ENCODE peak calls at places on chromosomes 4 and X, in six cellular contexts. One of them, this sample, is unnamed.

GRCh38 chr4:185710487-185710995 is 101.5 kb downstream of the SORBS2 start:
- DNase-seq in left ventricle myocardium inferior: no peak
- DNase-seq in GM23248: no peak
- DNase-seq in CD8-positive, alpha-beta T cell: no peak
- DNase-seq in HCT116: no peak
- DNase-seq in tibial artery: no peak
- DNase-seq in this sample: no peak

GRCh38 chrX:86047174-86047991 is at the start of gene CHM:
- DNase-seq in left ventricle myocardium inferior: peak; percentile 19
- DNase-seq in tibial artery: peak; percentile 66
- DNase-seq in CD8-positive, alpha-beta T cell: peak; percentile 18
- DNase-seq in GM23248: peak; percentile 87
- DNase-seq in HCT116: peak; percentile 57
- DNase-seq in this sample: no peak

GRCh38 chr4:104447346-104447745 is 47.3 kb downstream of the CXXC4 start:
- DNase-seq in CD8-positive, alpha-beta T cell: no peak
- DNase-seq in left ventricle myocardium inferior: no peak
- DNase-seq in HCT116: no peak
- DNase-seq in tibial artery: no peak
- DNase-seq in GM23248: no peak
- DNase-seq in this sample: no peak

GRCh38 chr4:140019619-140020367 is 134.2 kb downstream of the MAML3 start:
- DNase-seq in left ventricle myocardium inferior: no peak
- DNase-seq in tibial artery: no peak
- DNase-seq in HCT116: no peak
- DNase-seq in CD8-positive, alpha-beta T cell: no peak
- DNase-seq in GM23248: no peak
- DNase-seq in this sample: no peak

GRCh38 chrX:133813991-133814390 is 171.4 kb downstream of the GPC3 start:
- DNase-seq in HCT116: no peak
- DNase-seq in GM23248: no peak
- DNase-seq in left ventricle myocardium inferior: no peak
- DNase-seq in tibial artery: no peak
- DNase-seq in CD8-positive, alpha-beta T cell: no peak
- DNase-seq in this sample: no peak

GRCh38 chrX:130114141-130114561 is 3.9 kb upstream of the ELF4 start:
- DNase-seq in HCT116: no peak
- DNase-seq in tibial artery: no peak
- DNase-seq in GM23248: peak; percentile 35
- DNase-seq in CD8-positive, alpha-beta T cell: no peak
- DNase-seq in left ventricle myocardium inferior: no peak
- DNase-seq in this sample: peak; percentile 47

GRCh38 chr4:133316874-133317273 is 167.8 kb downstream of the PCDH10 start:
- DNase-seq in left ventricle myocardium inferior: no peak
- DNase-seq in CD8-positive, alpha-beta T cell: no peak
- DNase-seq in HCT116: no peak
- DNase-seq in GM23248: peak; percentile 2
- DNase-seq in tibial artery: no peak
- DNase-seq in this sample: no peak

GRCh38 chr4:15042529-15043167 is 40.4 kb downstream of the CPEB2 start:
- DNase-seq in left ventricle myocardium inferior: no peak
- DNase-seq in tibial artery: no peak
- DNase-seq in GM23248: peak; percentile 7
- DNase-seq in HCT116: no peak
- DNase-seq in CD8-positive, alpha-beta T cell: no peak
- DNase-seq in this sample: no peak

GRCh38 chrX:17788439-17788838 is 51.1 kb downstream of the SCML1 start:
- DNase-seq in CD8-positive, alpha-beta T cell: peak; percentile 1
- DNase-seq in left ventricle myocardium inferior: no peak
- DNase-seq in tibial artery: no peak
- DNase-seq in HCT116: peak; percentile 10
- DNase-seq in GM23248: peak; percentile 40
- DNase-seq in this sample: peak; percentile 79

GRCh38 chr4:3385719-3386440 is 55.9 kb upstream of the HGFAC start:
- DNase-seq in HCT116: no peak
- DNase-seq in left ventricle myocardium inferior: no peak
- DNase-seq in CD8-positive, alpha-beta T cell: no peak
- DNase-seq in tibial artery: peak; percentile 17
- DNase-seq in GM23248: no peak
- DNase-seq in this sample: peak; percentile 69

GRCh38 chr4:25842229-25842840 is 20.5 kb downstream of the SEL1L3 start:
- DNase-seq in HCT116: no peak
- DNase-seq in left ventricle myocardium inferior: no peak
- DNase-seq in GM23248: no peak
- DNase-seq in CD8-positive, alpha-beta T cell: peak; percentile 35
- DNase-seq in tibial artery: no peak
- DNase-seq in this sample: no peak

GRCh38 chrX:151488677-151489076 is 74.8 kb upstream of the PASD1 start:
- DNase-seq in GM23248: peak; percentile 13
- DNase-seq in HCT116: peak; percentile 4
- DNase-seq in left ventricle myocardium inferior: no peak
- DNase-seq in CD8-positive, alpha-beta T cell: peak; percentile 0
- DNase-seq in tibial artery: no peak
- DNase-seq in this sample: no peak

GRCh38 chrX:133953078-133953477 is 32.3 kb downstream of the GPC3 start:
- DNase-seq in CD8-positive, alpha-beta T cell: no peak
- DNase-seq in GM23248: no peak
- DNase-seq in HCT116: no peak
- DNase-seq in left ventricle myocardium inferior: no peak
- DNase-seq in tibial artery: no peak
- DNase-seq in this sample: no peak

GRCh38 chrX:34146906-34147305 is 14.8 kb upstream of the FAM47A start:
- DNase-seq in GM23248: no peak
- DNase-seq in HCT116: no peak
- DNase-seq in tibial artery: no peak
- DNase-seq in left ventricle myocardium inferior: no peak
- DNase-seq in CD8-positive, alpha-beta T cell: no peak
- DNase-seq in this sample: no peak

GRCh38 chr4:177185151-177185550 is 124.5 kb upstream of the NEIL3 start:
- DNase-seq in GM23248: peak; percentile 27
- DNase-seq in HCT116: no peak
- DNase-seq in left ventricle myocardium inferior: no peak
- DNase-seq in CD8-positive, alpha-beta T cell: no peak
- DNase-seq in tibial artery: no peak
- DNase-seq in this sample: no peak

GRCh38 chr4:84673475-84674230 is 90.7 kb downstream of the CDS1 start:
- DNase-seq in HCT116: peak; percentile 39
- DNase-seq in left ventricle myocardium inferior: no peak
- DNase-seq in GM23248: peak; percentile 87
- DNase-seq in CD8-positive, alpha-beta T cell: no peak
- DNase-seq in tibial artery: no peak
- DNase-seq in this sample: no peak

GRCh38 chrX:40077176-40077575 is 20.6 kb downstream of the BCOR start:
- DNase-seq in HCT116: no peak
- DNase-seq in left ventricle myocardium inferior: no peak
- DNase-seq in GM23248: no peak
- DNase-seq in tibial artery: no peak
- DNase-seq in CD8-positive, alpha-beta T cell: no peak
- DNase-seq in this sample: peak; percentile 42

GRCh38 chrX:40076750-40077149 is 21.0 kb downstream of the BCOR start:
- DNase-seq in GM23248: no peak
- DNase-seq in CD8-positive, alpha-beta T cell: no peak
- DNase-seq in left ventricle myocardium inferior: no peak
- DNase-seq in tibial artery: no peak
- DNase-seq in HCT116: no peak
- DNase-seq in this sample: peak; percentile 36

GRCh38 chrX:40077906-40078305 is 19.9 kb downstream of the BCOR start:
- DNase-seq in left ventricle myocardium inferior: no peak
- DNase-seq in HCT116: no peak
- DNase-seq in tibial artery: no peak
- DNase-seq in GM23248: no peak
- DNase-seq in CD8-positive, alpha-beta T cell: no peak
- DNase-seq in this sample: no peak

GRCh38 chrX:40079572-40079971 is 18.2 kb downstream of the BCOR start:
- DNase-seq in tibial artery: no peak
- DNase-seq in left ventricle myocardium inferior: no peak
- DNase-seq in HCT116: no peak
- DNase-seq in GM23248: no peak
- DNase-seq in CD8-positive, alpha-beta T cell: no peak
- DNase-seq in this sample: no peak

DNA sequence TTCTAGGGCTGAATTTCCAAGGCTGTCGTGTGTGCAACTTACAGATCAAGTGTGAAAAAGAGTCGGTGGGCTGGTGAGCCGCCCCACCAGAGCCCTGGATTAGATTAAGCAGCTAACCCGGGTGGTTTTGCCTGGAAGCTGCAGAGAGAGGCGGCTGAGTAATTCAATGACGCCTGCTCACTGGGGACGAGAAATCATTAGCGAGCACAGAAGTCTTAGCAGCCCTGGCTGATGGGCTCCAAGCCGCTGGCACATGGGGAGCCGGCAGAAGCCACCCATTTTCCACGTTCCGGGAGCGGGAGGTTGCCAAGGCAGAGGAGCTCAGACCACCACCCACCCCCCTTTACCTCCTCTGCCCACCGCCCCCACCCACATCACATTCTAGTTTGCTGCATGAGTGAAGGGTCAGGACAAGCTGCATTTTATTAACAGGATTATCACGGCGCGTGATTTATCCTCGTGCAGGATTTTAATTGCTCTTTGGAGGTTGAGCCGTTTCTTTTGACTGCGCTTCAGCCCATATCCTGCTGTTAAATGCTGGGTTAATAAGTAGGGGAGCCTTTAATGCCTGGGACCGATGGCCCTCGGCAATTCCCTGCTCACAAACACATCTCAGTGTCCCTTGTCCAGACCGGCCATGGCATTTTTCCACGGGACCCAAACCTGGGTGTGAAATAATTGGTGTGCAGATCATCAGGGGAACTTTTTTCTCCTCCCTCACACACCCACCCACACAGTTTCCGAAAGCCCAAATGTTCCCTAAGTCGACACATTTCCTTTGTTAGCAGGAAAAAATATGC is 19.1 kb downstream of the BCOR start:
- DNase-seq in GM23248: peak; percentile 45
- DNase-seq in CD8-positive, alpha-beta T cell: no peak
- DNase-seq in left ventricle myocardium inferior: no peak
- DNase-seq in HCT116: no peak
- DNase-seq in tibial artery: no peak
- DNase-seq in this sample: no peak
- H3K4me1 ChIP-seq in GM23248: no peaks in the 10 kb centered on the region
- H3K4me1 ChIP-seq in CD8-positive, alpha-beta T cell: peaks cover 20% of the 10 kb centered on the region
- H3K4me1 ChIP-seq in left ventricle myocardium inferior: peaks cover 41% of the 10 kb centered on the region
- H3K4me1 ChIP-seq in HCT116: peaks cover 6% of the 10 kb centered on the region
- H3K4me1 ChIP-seq in tibial artery: no peaks in the 10 kb centered on the region
- H3K4me1 ChIP-seq in this sample: no peaks in the 10 kb centered on the region

GRCh38 chr4:6928067-6928466 is 18.4 kb downstream of the TBC1D14 start:
- DNase-seq in GM23248: no peak
- DNase-seq in left ventricle myocardium inferior: no peak
- DNase-seq in CD8-positive, alpha-beta T cell: no peak
- DNase-seq in tibial artery: no peak
- DNase-seq in HCT116: no peak
- DNase-seq in this sample: no peak
- H3K27ac ChIP-seq in GM23248: no peak overlapping the region
- H3K27ac ChIP-seq in left ventricle myocardium inferior: no peak overlapping the region
- H3K27ac ChIP-seq in CD8-positive, alpha-beta T cell: no peak overlapping the region
- H3K27ac ChIP-seq in tibial artery: no peak overlapping the region
- H3K27ac ChIP-seq in HCT116: no peak overlapping the region
- H3K27ac ChIP-seq in this sample: no peak overlapping the region

DNA sequence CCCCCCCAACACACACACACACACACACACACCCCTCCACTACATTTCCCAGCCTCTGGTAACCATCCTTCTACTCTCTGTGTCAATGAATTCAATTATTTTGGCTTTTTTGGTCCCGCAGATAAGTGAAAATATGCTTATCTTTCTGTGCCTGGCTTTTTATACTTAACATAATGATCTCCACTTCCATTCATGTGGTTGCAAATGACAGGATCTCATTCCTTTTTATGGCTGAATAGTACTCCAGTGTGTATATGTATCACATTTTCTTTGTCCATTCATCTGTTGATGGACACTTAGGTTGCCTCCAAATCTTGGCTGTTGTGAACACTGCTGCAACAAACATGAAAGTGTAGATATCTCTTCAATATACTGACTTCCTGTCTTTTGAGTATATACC is 59.8 kb downstream of the PDLIM5 start:
- DNase-seq in tibial artery: no peak
- DNase-seq in HCT116: no peak
- DNase-seq in GM23248: no peak
- DNase-seq in CD8-positive, alpha-beta T cell: no peak
- DNase-seq in left ventricle myocardium inferior: no peak
- DNase-seq in this sample: no peak
- H3K4me1 ChIP-seq in tibial artery: peaks cover 5% of the 10 kb centered on the region
- H3K4me1 ChIP-seq in HCT116: peaks cover 46% of the 10 kb centered on the region
- H3K4me1 ChIP-seq in GM23248: peaks cover 52% of the 10 kb centered on the region
- H3K4me1 ChIP-seq in CD8-positive, alpha-beta T cell: no peaks in the 10 kb centered on the region
- H3K4me1 ChIP-seq in left ventricle myocardium inferior: peaks cover 82% of the 10 kb centered on the region
- H3K4me1 ChIP-seq in this sample: peaks cover 3% of the 10 kb centered on the region

GRCh38 chrX:139932077-139932900 is 564 bp downstream of the ATP11C start:
- DNase-seq in tibial artery: peak; percentile 25
- DNase-seq in HCT116: no peak
- DNase-seq in CD8-positive, alpha-beta T cell: peak; percentile 28
- DNase-seq in left ventricle myocardium inferior: peak; percentile 51
- DNase-seq in GM23248: peak; percentile 72
- DNase-seq in this sample: peak; percentile 85

GRCh38 chrX:139929876-139930275 is 3.0 kb downstream of the ATP11C start:
- DNase-seq in CD8-positive, alpha-beta T cell: no peak
- DNase-seq in left ventricle myocardium inferior: no peak
- DNase-seq in HCT116: no peak
- DNase-seq in tibial artery: no peak
- DNase-seq in GM23248: no peak
- DNase-seq in this sample: no peak

GRCh38 chrX:139932901-139933796 is at the start of gene ATP11C:
- DNase-seq in GM23248: peak; percentile 87
- DNase-seq in HCT116: peak; percentile 47
- DNase-seq in CD8-positive, alpha-beta T cell: peak; percentile 69
- DNase-seq in tibial artery: peak; percentile 80
- DNase-seq in left ventricle myocardium inferior: peak; percentile 81
- DNase-seq in this sample: peak; percentile 93

GRCh38 chrX:139930923-139931645 is 1.8 kb downstream of the ATP11C start:
- DNase-seq in HCT116: no peak
- DNase-seq in GM23248: peak; percentile 36
- DNase-seq in left ventricle myocardium inferior: peak; percentile 12
- DNase-seq in CD8-positive, alpha-beta T cell: peak; percentile 0
- DNase-seq in tibial artery: no peak
- DNase-seq in this sample: peak; percentile 75

GRCh38 chrX:139931646-139932076 is 1.2 kb downstream of the ATP11C start:
- DNase-seq in HCT116: no peak
- DNase-seq in CD8-positive, alpha-beta T cell: no peak
- DNase-seq in GM23248: no peak
- DNase-seq in left ventricle myocardium inferior: no peak
- DNase-seq in tibial artery: no peak
- DNase-seq in this sample: no peak
- H3K27ac ChIP-seq in HCT116: peak overlapping the region; percentile 45
- H3K27ac ChIP-seq in CD8-positive, alpha-beta T cell: peak overlapping the region; percentile 37
- H3K27ac ChIP-seq in GM23248: peak overlapping the region; percentile 43
- H3K27ac ChIP-seq in left ventricle myocardium inferior: peak overlapping the region; percentile 37
- H3K27ac ChIP-seq in tibial artery: peak overlapping the region; percentile 100
- H3K27ac ChIP-seq in this sample: no peak overlapping the region

This sample was measured in aorta.